ENCODE peak calls at places on chromosomes 6 and 20, in six cellular contexts. J is left ventricle myocardium inferior; L is dorsolateral prefrontal cortex; W is lower leg skin; K is CD8-positive, alpha-beta T cell; B is adrenal gland. V is an unnamed sample.

GRCh38 chr6:139965393-139965792 is 590.9 kb upstream of the CITED2 start:
- DNase-seq in J (no peak), L (no peak), W (no peak), K (no peak), B (no peak), V (no peak)

GRCh38 chr6:7615611-7616383 is 25.8 kb downstream of the SNRNP48 start:
- DNase-seq in J (no peak), L (no peak), W (no peak), K (no peak), B (peak), V (no peak)

GRCh38 chr6:116217069-116217468 is 36.8 kb downstream of the TSPYL4 start:
- DNase-seq in J (no peak), L (no peak), W (no peak), K (no peak), B (no peak), V (no peak)

GRCh38 chr6:147448212-147448611 is 60.3 kb upstream of the SAMD5 start:
- DNase-seq in J (no peak), L (no peak), W (no peak), K (no peak), B (no peak), V (no peak)

GRCh38 chr6:85643530-85644373 is 1.1 kb upstream of the SYNCRIP start:
- DNase-seq in J (peak), L (peak), W (peak), K (peak), B (peak), V (peak)

GRCh38 chr20:35680464-35681183 is 15.9 kb upstream of the CPNE1 start:
- DNase-seq in J (no peak), L (no peak), W (no peak), K (no peak), B (no peak), V (no peak)

GRCh38 chr6:33683051-33683571 is 28.4 kb downstream of the UQCC2 start:
- DNase-seq in J (no peak), L (peak), W (no peak), K (no peak), B (no peak), V (no peak)

GRCh38 chr6:48369100-48369499 is 258.1 kb upstream of the PTCHD4 start:
- DNase-seq in J (no peak), L (no peak), W (no peak), K (no peak), B (no peak), V (no peak)

GRCh38 chr20:4227085-4227821 is 211.9 kb upstream of the RNF24 start:
- DNase-seq in J (no peak), L (no peak), W (no peak), K (no peak), B (no peak), V (no peak)

GRCh38 chr6:118283759-118284158 is 264.3 kb upstream of the PLN start:
- DNase-seq in J (no peak), L (no peak), W (no peak), K (peak), B (peak), V (peak)

GRCh38 chr20:32804022-32804715 is 15.6 kb upstream of the MAPRE1 start:
- DNase-seq in J (no peak), L (no peak), W (no peak), K (no peak), B (peak), V (no peak)

GRCh38 chr6:112802154-112802553 is 455.0 kb downstream of the RFPL4B start:
- DNase-seq in J (no peak), L (no peak), W (no peak), K (no peak), B (no peak), V (peak)

GRCh38 chr6:112439416-112439815 is 92.3 kb downstream of the RFPL4B start:
- DNase-seq in J (no peak), L (no peak), W (no peak), K (no peak), B (no peak), V (no peak)

GRCh38 chr20:13777171-13777601 is 7.5 kb downstream of the ESF1 start:
- DNase-seq in J (no peak), L (no peak), W (no peak), K (no peak), B (no peak), V (no peak)

GRCh38 chr6:81450180-81450579 is 302.3 kb downstream of the TENT5A start:
- DNase-seq in J (no peak), L (no peak), W (no peak), K (no peak), B (peak), V (no peak)

GRCh38 chr20:4064118-4064962 is 49.0 kb upstream of the RNF24 start:
- DNase-seq in J (peak), L (peak), W (peak), K (no peak), B (peak), V (no peak)

GRCh38 chr6:14959324-14959885 is 286.5 kb upstream of the JARID2 start:
- DNase-seq in J (no peak), L (no peak), W (no peak), K (no peak), B (no peak), V (no peak)

GRCh38 chr6:27765028-27765427 is 147.2 kb downstream of the OR2B2 start:
- DNase-seq in J (no peak), L (no peak), W (no peak), K (no peak), B (no peak), V (no peak)

GRCh38 chr20:38723069-38723981 is 961 bp upstream of the SLC32A1 start:
- DNase-seq in J (no peak), L (no peak), W (no peak), K (no peak), B (no peak), V (no peak)

GRCh38 chr20:56769971-56770570 is 141.0 kb downstream of the TFAP2C start:
- DNase-seq in J (no peak), L (no peak), W (no peak), K (no peak), B (no peak), V (no peak)

GRCh38 chr6:81940451-81940850 is 188.0 kb upstream of the TENT5A start:
- DNase-seq in J (no peak), L (no peak), W (no peak), K (no peak), B (no peak), V (no peak)

GRCh38 chr20:38658879-38659612 is 57.4 kb downstream of the ARHGAP40 start:
- DNase-seq in J (no peak), L (no peak), W (no peak), K (no peak), B (peak), V (no peak)

DNA sequence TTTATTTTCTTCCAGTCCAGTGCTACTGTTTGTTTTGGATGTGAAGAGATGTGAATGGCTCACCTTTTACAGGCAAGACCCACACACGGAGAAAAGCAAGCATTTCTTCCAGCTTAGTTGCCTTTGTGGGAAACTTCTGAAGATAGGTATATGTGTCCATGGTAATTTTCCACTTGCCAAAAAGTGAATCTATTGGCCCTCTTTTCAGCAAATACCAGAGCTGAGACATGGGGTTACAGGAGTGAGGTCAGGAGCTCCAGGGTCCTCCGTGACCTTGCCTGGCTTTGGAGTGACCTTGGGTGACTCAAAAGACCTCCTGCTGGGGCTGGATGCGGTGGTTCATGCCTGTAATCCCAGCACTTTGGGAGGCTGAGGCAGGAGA is 166.7 kb downstream of the SCML4 start:
- DNase-seq in J (no peak), L (no peak), W (no peak), K (no peak), B (no peak), V (no peak)
- TF ChIP-seq CTCF in J (no peak), L (no peak), W (no peak), K (no peak), B (no peak), V (no peak)

GRCh38 chr6:16130437-16130891 is 1.6 kb downstream of the MYLIP start:
- DNase-seq in J (no peak), L (no peak), W (no peak), K (no peak), B (no peak), V (no peak)

GRCh38 chr6:16129623-16130243 is 847 bp downstream of the MYLIP start:
- DNase-seq in J (peak), L (no peak), W (peak), K (peak), B (peak), V (no peak)

GRCh38 chr6:16132909-16133308 is 4.0 kb downstream of the MYLIP start:
- DNase-seq in J (no peak), L (no peak), W (no peak), K (no peak), B (no peak), V (no peak)

GRCh38 chr6:16128759-16129622 is at the start of gene MYLIP:
- DNase-seq in J (peak), L (peak), W (peak), K (peak), B (peak), V (peak)

DNA sequence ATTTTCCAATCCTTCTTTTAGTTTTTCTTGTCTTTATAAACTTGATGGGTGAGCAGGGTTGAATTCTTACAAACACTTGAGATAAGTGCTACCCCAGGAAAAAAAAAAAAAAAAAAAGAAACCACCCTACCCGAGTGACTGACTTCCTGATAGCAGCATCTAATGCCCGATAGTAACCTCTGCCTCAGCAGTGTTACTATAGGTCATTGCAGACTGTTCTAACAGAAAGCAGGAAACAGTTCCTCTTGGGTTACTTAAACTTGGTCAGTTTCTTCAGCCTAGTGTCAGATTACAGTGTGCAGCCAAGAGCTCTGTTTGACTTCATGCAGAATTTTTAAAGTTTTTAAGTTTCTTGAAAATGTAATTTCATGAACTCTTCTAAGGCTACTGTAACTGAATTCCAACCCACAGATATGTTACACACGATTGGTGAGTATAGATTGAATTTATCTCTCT is 2.1 kb downstream of the MYLIP start:
- DNase-seq in J (no peak), L (no peak), W (no peak), K (no peak), B (peak), V (peak)
- H3K4me3 ChIP-seq in J (peak), L (peak), W (peak), K (peak), B (peak), V (peak)

GRCh38 chr20:45373353-45374100 is 4.6 kb downstream of the TP53TG5 start:
- DNase-seq in J (peak), L (peak), W (peak), K (peak), B (peak), V (no peak)

GRCh38 chr20:45374966-45375365 is 3.2 kb downstream of the TP53TG5 start:
- DNase-seq in J (no peak), L (no peak), W (no peak), K (no peak), B (no peak), V (no peak)

GRCh38 chr20:45372241-45372640 is 5.9 kb downstream of the TP53TG5 start:
- DNase-seq in J (no peak), L (no peak), W (peak), K (no peak), B (no peak), V (no peak)

GRCh38 chr20:45372646-45373352 is 5.3 kb downstream of the TP53TG5 start:
- DNase-seq in J (no peak), L (peak), W (peak), K (no peak), B (no peak), V (no peak)

DNA sequence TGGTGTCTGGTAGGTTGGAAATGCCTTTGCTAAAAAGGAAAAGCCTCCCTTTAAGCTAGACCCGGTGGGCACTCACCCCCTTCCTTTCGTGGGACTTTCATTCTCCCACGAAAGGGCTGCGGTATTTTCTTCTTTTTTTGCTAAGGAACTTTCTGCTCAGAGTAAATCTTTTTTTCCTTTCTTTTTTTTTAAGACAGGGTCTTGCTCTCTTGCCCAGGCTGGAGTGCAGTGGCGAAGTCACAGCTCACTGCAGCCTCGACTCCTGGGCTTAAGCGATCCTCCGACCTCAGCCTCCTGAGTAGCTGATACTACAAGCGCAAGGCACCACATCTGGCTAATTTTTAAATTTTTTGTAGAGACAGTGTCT is 4.0 kb downstream of the TP53TG5 start:
- DNase-seq in J (no peak), L (no peak), W (no peak), K (no peak), B (no peak), V (no peak)
- TF ChIP-seq CTCF in J (no peak), L (no peak), W (no peak), K (peak), B (no peak), V (no peak)

GRCh38 chr6:167652042-167652700 is 174.5 kb upstream of the AFDN start:
- DNase-seq in J (no peak), L (no peak), W (no peak), K (no peak), B (no peak), V (no peak)
- H3K4me3 ChIP-seq in J (no peak), L (no peak), W (no peak), K (no peak), B (no peak), V (no peak)

DNA sequence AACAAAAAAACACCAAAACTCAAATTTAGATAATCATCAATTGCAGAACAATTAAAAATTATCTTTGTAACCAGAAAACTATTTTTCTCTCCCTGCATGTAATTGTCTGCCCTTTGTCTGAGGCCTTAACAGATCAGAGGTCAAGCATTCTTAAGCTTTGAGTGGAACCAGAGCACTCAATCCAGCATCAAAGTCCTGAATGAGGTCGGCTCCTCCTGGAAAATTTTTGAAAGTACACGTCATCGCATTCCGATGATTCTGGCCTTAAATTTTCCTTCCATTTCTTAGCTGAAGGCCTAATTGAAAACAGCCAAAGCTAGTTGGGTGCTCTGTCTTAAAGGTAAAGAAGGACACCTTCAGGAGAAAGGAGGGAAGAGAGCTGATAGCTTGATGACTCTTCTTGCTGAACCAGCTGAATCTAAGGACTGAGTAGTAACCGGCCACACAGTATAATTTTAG is 510.2 kb upstream of the SULF2 start:
- DNase-seq in J (no peak), L (no peak), W (no peak), K (no peak), B (peak), V (peak)
- TF ChIP-seq CTCF in J (peak), L (peak), W (no peak), K (no peak), B (peak), V (peak)

DNA sequence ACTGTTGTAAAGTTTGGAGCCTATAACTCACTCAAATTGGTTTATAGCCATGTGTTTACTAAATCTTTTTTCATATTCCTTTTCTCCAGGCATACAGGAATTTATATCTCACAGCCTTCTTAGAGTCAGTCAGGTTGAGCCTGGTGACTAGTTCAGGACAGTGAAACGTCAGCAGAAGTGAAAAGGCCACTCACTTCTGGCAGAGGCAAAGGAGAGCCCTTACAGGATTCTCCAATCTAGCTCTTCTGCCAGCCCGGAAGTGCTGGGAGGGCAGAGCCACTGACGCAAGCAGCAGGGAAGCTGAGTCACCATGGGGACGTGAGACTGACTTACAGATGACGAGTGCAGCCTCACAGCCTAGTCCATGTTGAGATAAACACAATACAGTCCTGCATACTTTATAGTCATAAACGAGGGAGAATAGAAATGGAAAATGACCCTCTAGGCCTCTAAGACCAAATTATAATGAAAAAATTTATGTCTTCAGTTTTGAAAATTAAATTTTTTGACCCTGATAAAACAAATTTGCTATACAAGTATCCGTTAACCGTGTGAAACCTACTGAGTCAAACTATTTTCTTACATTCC is 1.3 kb downstream of the PXT1 start:
- DNase-seq in J (peak), L (peak), W (peak), K (peak), B (peak), V (peak)
- H3K4me3 ChIP-seq in J (peak), L (peak), W (no peak), K (no peak), B (no peak), V (no peak)

DNA sequence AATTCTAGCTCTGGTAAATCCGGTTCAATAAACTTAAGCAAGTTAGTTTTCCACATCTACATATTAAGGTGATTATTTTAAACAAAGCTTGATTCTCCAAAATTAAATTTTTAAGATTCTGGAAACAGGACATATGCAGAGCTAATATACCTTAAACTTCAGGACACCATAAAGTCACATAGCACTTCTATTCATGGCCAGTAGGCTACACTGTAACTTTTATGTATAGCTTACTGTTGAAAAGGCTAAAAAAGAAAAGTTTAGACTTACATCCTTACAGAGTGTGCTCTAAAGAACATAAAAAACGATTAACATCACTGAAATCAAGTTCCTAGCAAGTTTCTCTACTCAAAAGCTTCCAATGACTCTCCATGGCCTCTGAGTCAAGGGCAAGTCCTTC is 224.7 kb downstream of the PTPRK start:
- DNase-seq in J (no peak), L (no peak), W (no peak), K (no peak), B (no peak), V (no peak)
- TF ChIP-seq CTCF in J (peak), L (no peak), W (no peak), K (no peak), B (no peak), V (peak)

GRCh38 chr6:152859225-152859624 is 108.6 kb downstream of the VIP start:
- DNase-seq in J (no peak), L (no peak), W (no peak), K (no peak), B (no peak), V (no peak)
- H3K4me3 ChIP-seq in J (no peak), L (no peak), W (no peak), K (no peak), B (no peak), V (no peak)

GRCh38 chr6:70874181-70874913 is 82.5 kb downstream of the B3GAT2 start:
- DNase-seq in J (no peak), L (no peak), W (no peak), K (no peak), B (no peak), V (no peak)

GRCh38 chr6:70884074-70884983 is 72.5 kb downstream of the B3GAT2 start:
- DNase-seq in J (peak), L (peak), W (peak), K (peak), B (peak), V (no peak)

GRCh38 chr6:70879496-70879895 is 77.4 kb downstream of the B3GAT2 start:
- DNase-seq in J (no peak), L (no peak), W (no peak), K (no peak), B (no peak), V (no peak)
- TF ChIP-seq CTCF in J (no peak), L (no peak), W (no peak), K (no peak), B (no peak), V (no peak)

DNA sequence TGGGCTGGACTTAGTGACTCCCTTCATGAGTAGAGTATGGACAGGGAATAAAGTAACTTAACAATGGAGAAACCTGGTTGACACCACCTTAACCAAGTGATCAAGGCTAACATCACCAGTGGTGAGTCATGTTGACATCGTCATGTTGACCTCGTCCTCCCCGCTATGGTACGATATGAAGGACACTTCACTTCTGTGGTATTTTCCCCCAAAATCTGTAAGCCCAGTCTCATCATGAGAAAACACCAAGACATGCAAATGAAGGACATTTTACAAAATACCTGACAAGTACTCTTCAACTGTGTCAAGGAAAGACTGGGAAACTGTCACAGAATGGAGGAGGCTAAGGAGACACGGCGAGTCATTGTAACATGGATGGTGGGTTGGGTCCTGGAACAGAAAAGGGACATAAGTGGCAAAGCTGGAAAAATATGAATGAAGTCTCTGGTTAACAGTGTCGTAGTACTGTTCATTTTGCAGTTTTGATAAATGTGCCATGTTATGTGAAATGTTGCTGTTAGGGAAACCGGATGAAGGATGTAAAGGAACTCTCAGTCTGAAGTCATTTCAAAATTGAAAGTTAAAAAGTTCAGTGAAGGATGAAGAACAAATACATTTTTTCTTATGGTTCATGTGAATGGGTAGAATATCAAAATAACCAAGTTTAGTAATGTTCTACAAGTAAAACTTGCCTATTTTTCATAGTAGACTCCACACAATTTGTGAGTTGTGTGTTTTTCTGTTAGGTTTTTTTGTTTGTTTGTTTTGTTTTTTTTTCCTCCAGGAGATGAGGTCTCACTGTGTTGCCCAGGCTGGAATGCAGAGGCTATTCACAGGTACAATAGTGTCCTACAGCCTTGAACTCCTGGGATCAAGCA is 247.5 kb downstream of the TMEM242 start:
- DNase-seq in J (no peak), L (no peak), W (no peak), K (no peak), B (no peak), V (no peak)
- H3K4me3 ChIP-seq in J (no peak), L (no peak), W (no peak), K (no peak), B (no peak), V (no peak)